ENCODE peak calls at places on chromosomes 13 and 19, in five cellular contexts. C is iris pigment epithelial cell; P is endothelial cell; V is stimulated activated CD8-positive, alpha-beta memory T cell treated with anti-CD3 and anti-CD28 coated beads, Interleukin-4, amount 100 ng/mL, for 4 hours; O is kidney epithelial cell. T is an unnamed sample.

GRCh38 chr13:51000576-51001260 is 91.1 kb downstream of the RNASEH2B start:
- DNase-seq in C (peak), O (peak), V (no peak), P (no peak), T (peak)

GRCh38 chr13:67515895-67516294 is 285.8 kb upstream of the PCDH9 start:
- DNase-seq in C (peak), V (no peak), P (no peak), O (peak), T (peak)

GRCh38 chr13:29567411-29567810 is 28.1 kb downstream of the SLC7A1 start:
- DNase-seq in C (no peak), O (no peak), P (no peak), V (no peak), T (no peak)

GRCh38 chr19:13961826-13962737 is 9.8 kb downstream of the DCAF15 start:
- DNase-seq in P (no peak), V (no peak), O (no peak), C (no peak), T (no peak)

GRCh38 chr13:72849571-72849970 is 67.6 kb downstream of the PIBF1 start:
- DNase-seq in C (peak), O (no peak), V (no peak), P (no peak), T (peak)

GRCh38 chr13:36447501-36447900 is 15.2 kb downstream of the CCNA1 start:
- DNase-seq in O (no peak), P (no peak), V (no peak), C (no peak), T (no peak)

GRCh38 chr13:24626449-24626848 is 53.8 kb upstream of the ATP12A start:
- DNase-seq in O (no peak), P (no peak), C (no peak), V (no peak), T (no peak)

GRCh38 chr19:17149393-17150135 is 65.6 kb upstream of the USE1 start:
- DNase-seq in O (no peak), V (no peak), P (peak), C (peak), T (no peak)

GRCh38 chr19:38005224-38005614 is 98.2 kb downstream of the SIPA1L3 start:
- DNase-seq in P (no peak), O (no peak), V (no peak), C (no peak), T (no peak)

GRCh38 chr19:741506-742131 is 9.3 kb upstream of the MISP start:
- DNase-seq in O (no peak), C (no peak), V (no peak), P (peak), T (no peak)

GRCh38 chr19:51259348-51260245 is 8.7 kb downstream of the SIGLECL1 start:
- DNase-seq in C (peak), O (no peak), P (peak), V (no peak), T (peak)

GRCh38 chr19:23795462-23795861 is 36.8 kb upstream of the ZNF681 start:
- DNase-seq in V (no peak), P (no peak), O (no peak), C (no peak), T (no peak)

T was measured in renal cortical epithelial cell.